ENCODE peak calls at places on chromosomes 12 and 14, in five cellular contexts. M, I, A, S and P are unnamed samples.
A peak's percentile ranks its signal among the peaks of the same experiment; 100 is the strongest.

GRCh38 chr12:130710733-130711080 is 5.4 kb downstream of the RIMBP2 start:
- DNase-seq in M (no peak), S (no peak), I (peak; percentile 4), A (no peak), P (no peak)

GRCh38 chr14:39368261-39368959 is 63.8 kb downstream of the FBXO33 start:
- DNase-seq in A (peak; percentile 22), M (peak; percentile 88), S (peak; percentile 42), I (peak; percentile 42), P (no peak)

GRCh38 chr14:68088463-68088862 is 268.9 kb downstream of the RAD51B start:
- DNase-seq in I (no peak), S (no peak), A (no peak), M (no peak), P (no peak)

GRCh38 chr14:55279384-55279783 is 8.2 kb downstream of the FBXO34 start:
- DNase-seq in A (no peak), I (no peak), S (no peak), M (no peak), P (no peak)

GRCh38 chr14:104084251-104085002 is 1.1 kb upstream of the ASPG start:
- DNase-seq in A (no peak), S (no peak), M (no peak), I (peak; percentile 29), P (no peak)

GRCh38 chr14:58428011-58428807 is 690 bp downstream of the KIAA0586 start:
- DNase-seq in M (peak; percentile 77), A (no peak), I (no peak), S (no peak), P (no peak)

GRCh38 chr14:102592969-102593840 is 756 bp downstream of the RCOR1 start:
- DNase-seq in S (peak; percentile 55), M (peak; percentile 82), A (peak; percentile 38), I (peak; percentile 50), P (no peak)

GRCh38 chr12:131865196-131865875 is 29.1 kb upstream of the ULK1 start:
- DNase-seq in A (no peak), M (no peak), I (no peak), S (no peak), P (peak; percentile 67)

GRCh38 chr12:94229902-94230301 is 81.5 kb downstream of the PLXNC1 start:
- DNase-seq in I (no peak), S (no peak), A (no peak), M (no peak), P (no peak)

GRCh38 chr12:94225924-94226630 is 77.7 kb downstream of the PLXNC1 start:
- DNase-seq in S (no peak), I (no peak), A (no peak), M (no peak), P (no peak)

GRCh38 chr12:94227066-94227465 is 78.7 kb downstream of the PLXNC1 start:
- DNase-seq in M (no peak), S (no peak), I (no peak), A (no peak), P (no peak)

GRCh38 chr12:94230357-94230905 is 82.1 kb downstream of the PLXNC1 start:
- DNase-seq in S (no peak), M (no peak), I (no peak), A (no peak), P (no peak)

DNA sequence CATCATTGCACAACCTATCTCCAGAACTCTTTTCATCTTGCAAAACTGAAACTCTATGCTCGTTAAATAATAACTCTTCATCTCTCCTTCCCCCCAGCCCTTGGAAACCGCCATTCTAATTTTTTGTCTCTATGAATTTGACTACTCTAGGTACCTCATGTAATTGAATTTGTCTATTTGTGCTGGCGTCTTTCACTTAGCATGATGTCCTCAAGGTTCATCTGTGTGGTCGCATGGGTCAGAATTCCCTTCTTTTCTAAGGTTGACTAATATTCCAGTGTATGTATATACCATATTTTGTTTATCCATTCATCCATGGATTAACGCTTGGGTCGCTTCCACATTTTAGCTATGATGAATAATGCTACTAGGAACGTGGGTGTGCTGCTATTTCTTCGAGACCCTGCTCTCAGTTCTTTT is 80.1 kb downstream of the PLXNC1 start:
- DNase-seq in M (no peak), A (no peak), S (no peak), I (no peak), P (no peak)
- H3K4me3 ChIP-seq in M (no peak overlapping the region), A (no peak overlapping the region), S (no peak overlapping the region), I (no peak overlapping the region), P (no peak overlapping the region)

GRCh38 chr12:3732901-3733300 is 20.0 kb downstream of the CRACR2A start:
- DNase-seq in A (no peak), M (no peak), I (peak; percentile 72), S (no peak), P (no peak)
- H3K4me3 ChIP-seq in A (no peak overlapping the region), M (no peak overlapping the region), I (no peak overlapping the region), S (no peak overlapping the region), P (no peak overlapping the region)

DNA sequence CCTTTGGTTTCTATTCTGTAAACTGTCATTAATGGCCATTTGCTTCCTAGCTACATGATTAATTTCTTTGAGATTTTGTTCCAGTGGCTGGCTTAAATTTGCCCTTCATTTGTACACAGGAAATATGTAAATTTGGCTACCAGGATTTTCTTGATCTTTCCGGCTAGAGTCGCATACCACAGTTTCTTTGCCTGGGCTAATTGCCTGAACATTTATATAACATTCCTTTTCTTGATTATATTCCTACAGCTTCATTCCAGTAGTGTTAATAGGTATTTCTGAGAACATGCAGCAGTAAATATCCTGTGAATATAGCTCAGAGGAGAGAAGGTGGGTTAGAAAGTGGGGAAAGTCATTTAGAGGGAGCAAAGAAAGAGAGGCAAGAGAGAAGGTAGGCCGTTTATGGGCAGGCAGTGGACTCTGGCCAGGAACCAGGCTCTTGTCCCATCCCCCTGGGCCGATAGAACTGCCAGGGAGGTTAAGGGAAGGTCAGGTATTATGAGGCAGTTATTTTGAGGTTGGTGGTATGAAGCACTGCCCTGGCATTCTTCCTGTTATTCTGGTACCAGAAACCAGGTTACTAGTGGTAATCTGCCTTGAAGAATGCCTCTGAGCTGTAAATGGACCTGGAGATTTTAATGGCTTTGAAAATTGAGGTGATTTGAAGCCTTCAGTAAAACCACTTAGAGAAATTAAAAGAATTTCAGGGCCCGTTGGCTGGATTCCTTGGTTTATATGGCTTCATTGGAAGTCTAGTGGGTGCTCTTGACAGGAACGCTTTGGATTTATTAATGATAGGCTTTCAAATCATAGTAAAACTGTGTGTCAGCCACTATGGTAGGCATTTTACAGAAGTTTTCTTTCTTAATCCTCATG is 4.4 kb downstream of the RNF10 start:
- DNase-seq in A (peak; percentile 61), I (peak; percentile 66), M (peak; percentile 53), S (peak; percentile 79), P (peak; percentile 29)
- H3K4me3 ChIP-seq in A (peak overlapping the region; percentile 84), I (peak overlapping the region; percentile 80), M (peak overlapping the region; percentile 96), S (peak overlapping the region; percentile 95), P (no peak overlapping the region)

GRCh38 chr12:93215290-93215678 is 162.4 kb upstream of the NUDT4 start:
- DNase-seq in S (no peak), A (no peak), M (no peak), I (no peak), P (no peak)
- H3K4me3 ChIP-seq in S (no peak overlapping the region), A (no peak overlapping the region), M (no peak overlapping the region), I (no peak overlapping the region), P (no peak overlapping the region)

GRCh38 chr14:74251546-74252030 is 12.3 kb downstream of the VSX2 start:
- DNase-seq in M (peak; percentile 88), S (peak; percentile 62), I (peak; percentile 75), A (peak; percentile 57), P (peak; percentile 28)
- H3K4me3 ChIP-seq in M (peak overlapping the region; percentile 77), S (peak overlapping the region; percentile 17), I (no peak overlapping the region), A (peak overlapping the region; percentile 26), P (no peak overlapping the region)

GRCh38 chr12:53998900-53999236 is 1.1 kb upstream of the HOXC9 start:
- DNase-seq in I (no peak), S (no peak), A (no peak), M (no peak), P (no peak)
- H3K4me3 ChIP-seq in I (no peak overlapping the region), S (no peak overlapping the region), A (no peak overlapping the region), M (peak overlapping the region; percentile 94), P (peak overlapping the region; percentile 62)

GRCh38 chr14:47511829-47512228 is 163.6 kb downstream of the MDGA2 start:
- DNase-seq in M (no peak), I (no peak), A (no peak), S (no peak), P (no peak)
- H3K4me3 ChIP-seq in M (no peak overlapping the region), I (no peak overlapping the region), A (no peak overlapping the region), S (no peak overlapping the region), P (no peak overlapping the region)

DNA sequence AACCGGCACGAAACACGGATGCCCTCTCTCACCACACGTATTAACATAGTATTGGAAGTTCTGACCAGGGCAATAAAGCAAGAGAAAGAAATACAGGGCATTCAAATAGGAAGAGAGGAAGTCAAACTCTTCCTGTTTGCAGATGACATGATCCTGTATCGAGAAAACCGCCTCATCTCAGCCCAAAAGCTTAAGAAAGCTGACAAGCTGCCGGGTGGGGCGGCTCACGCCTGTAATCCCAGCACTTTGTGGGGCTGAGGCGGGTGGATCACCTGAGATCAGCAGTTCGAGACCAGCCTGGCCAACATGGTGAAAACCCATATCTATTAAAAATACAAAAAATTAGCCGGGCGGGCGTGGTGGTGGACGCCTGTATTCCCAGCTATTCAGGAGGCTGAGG is 17.7 kb downstream of the OR6S1 start:
- DNase-seq in M (no peak), S (no peak), I (no peak), A (no peak), P (no peak)
- H3K4me3 ChIP-seq in M (no peak overlapping the region), S (no peak overlapping the region), I (no peak overlapping the region), A (no peak overlapping the region), P (no peak overlapping the region)